ENCODE peak calls at places on chromosomes 12 and 14, in eight cellular contexts. One of them, this sample, is unnamed.
A peak's percentile ranks its signal among the peaks of the same experiment; 100 is the strongest.

GRCh38 chr12:28908646-28909045 is 240.4 kb upstream of the FAR2 start:
- DNase-seq in WTC11: no peak
- DNase-seq in CD8-positive, alpha-beta memory T cell: no peak
- DNase-seq in HCEC 1CT: peak; percentile 10
- DNase-seq in head of caudate nucleus: no peak
- DNase-seq in AG08396: no peak
- DNase-seq in HTR-8/SVneo: no peak
- DNase-seq in NCI-H1105: no peak
- DNase-seq in this sample: no peak

GRCh38 chr14:74400919-74401503 is 25.0 kb downstream of the SYNDIG1L start:
- DNase-seq in WTC11: no peak
- DNase-seq in CD8-positive, alpha-beta memory T cell: no peak
- DNase-seq in HCEC 1CT: no peak
- DNase-seq in head of caudate nucleus: no peak
- DNase-seq in AG08396: no peak
- DNase-seq in HTR-8/SVneo: no peak
- DNase-seq in NCI-H1105: no peak
- DNase-seq in this sample: no peak

GRCh38 chr14:24182110-24182882 is 6.3 kb downstream of the IPO4 start:
- DNase-seq in WTC11: no peak
- DNase-seq in CD8-positive, alpha-beta memory T cell: no peak
- DNase-seq in HCEC 1CT: no peak
- DNase-seq in head of caudate nucleus: no peak
- DNase-seq in AG08396: no peak
- DNase-seq in HTR-8/SVneo: no peak
- DNase-seq in NCI-H1105: no peak
- DNase-seq in this sample: no peak

GRCh38 chr12:51900323-51900889 is 6.9 kb upstream of the ACVRL1 start:
- DNase-seq in WTC11: no peak
- DNase-seq in CD8-positive, alpha-beta memory T cell: no peak
- DNase-seq in HCEC 1CT: no peak
- DNase-seq in head of caudate nucleus: no peak
- DNase-seq in AG08396: no peak
- DNase-seq in HTR-8/SVneo: no peak
- DNase-seq in NCI-H1105: no peak
- DNase-seq in this sample: no peak

GRCh38 chr14:103549361-103550311 is 12.8 kb downstream of the BAG5 start:
- DNase-seq in WTC11: peak; percentile 19
- DNase-seq in CD8-positive, alpha-beta memory T cell: no peak
- DNase-seq in HCEC 1CT: no peak
- DNase-seq in head of caudate nucleus: peak; percentile 74
- DNase-seq in AG08396: no peak
- DNase-seq in HTR-8/SVneo: no peak
- DNase-seq in NCI-H1105: no peak
- DNase-seq in this sample: no peak

GRCh38 chr14:100645200-100645985 is 58.2 kb upstream of the BEGAIN start:
- DNase-seq in WTC11: peak; percentile 96
- DNase-seq in CD8-positive, alpha-beta memory T cell: peak; percentile 77
- DNase-seq in HCEC 1CT: peak; percentile 49
- DNase-seq in head of caudate nucleus: peak; percentile 70
- DNase-seq in AG08396: peak; percentile 91
- DNase-seq in HTR-8/SVneo: peak; percentile 79
- DNase-seq in NCI-H1105: peak; percentile 91
- DNase-seq in this sample: peak; percentile 86

GRCh38 chr14:57746563-57746962 is 119.3 kb downstream of the SLC35F4 start:
- DNase-seq in WTC11: no peak
- DNase-seq in CD8-positive, alpha-beta memory T cell: no peak
- DNase-seq in HCEC 1CT: no peak
- DNase-seq in head of caudate nucleus: no peak
- DNase-seq in AG08396: no peak
- DNase-seq in HTR-8/SVneo: no peak
- DNase-seq in NCI-H1105: no peak
- DNase-seq in this sample: no peak

GRCh38 chr14:96051231-96051630 is 12.1 kb downstream of the C14orf132 start:
- DNase-seq in WTC11: no peak
- DNase-seq in CD8-positive, alpha-beta memory T cell: no peak
- DNase-seq in HCEC 1CT: no peak
- DNase-seq in head of caudate nucleus: no peak
- DNase-seq in AG08396: no peak
- DNase-seq in HTR-8/SVneo: no peak
- DNase-seq in NCI-H1105: no peak
- DNase-seq in this sample: no peak

GRCh38 chr12:69919565-69919964 is 94.5 kb downstream of the MYRFL start:
- DNase-seq in WTC11: no peak
- DNase-seq in CD8-positive, alpha-beta memory T cell: no peak
- DNase-seq in HCEC 1CT: no peak
- DNase-seq in head of caudate nucleus: no peak
- DNase-seq in AG08396: no peak
- DNase-seq in HTR-8/SVneo: no peak
- DNase-seq in NCI-H1105: no peak
- DNase-seq in this sample: no peak

GRCh38 chr12:71195338-71195896 is 37.6 kb upstream of the TSPAN8 start:
- DNase-seq in WTC11: no peak
- DNase-seq in CD8-positive, alpha-beta memory T cell: no peak
- DNase-seq in HCEC 1CT: no peak
- DNase-seq in head of caudate nucleus: no peak
- DNase-seq in AG08396: no peak
- DNase-seq in HTR-8/SVneo: no peak
- DNase-seq in NCI-H1105: no peak
- DNase-seq in this sample: no peak

GRCh38 chr12:70854871-70855578 is 65.5 kb downstream of the PTPRR start:
- DNase-seq in WTC11: no peak
- DNase-seq in CD8-positive, alpha-beta memory T cell: no peak
- DNase-seq in HCEC 1CT: no peak
- DNase-seq in head of caudate nucleus: no peak
- DNase-seq in AG08396: no peak
- DNase-seq in HTR-8/SVneo: no peak
- DNase-seq in NCI-H1105: no peak
- DNase-seq in this sample: no peak

GRCh38 chr14:101591582-101591981 is 30.3 kb downstream of the DIO3 start:
- DNase-seq in WTC11: no peak
- DNase-seq in CD8-positive, alpha-beta memory T cell: no peak
- DNase-seq in HCEC 1CT: no peak
- DNase-seq in head of caudate nucleus: no peak
- DNase-seq in AG08396: no peak
- DNase-seq in HTR-8/SVneo: no peak
- DNase-seq in NCI-H1105: no peak
- DNase-seq in this sample: peak; percentile 8

GRCh38 chr14:91405241-91405721 is 12.3 kb downstream of the CCDC88C start:
- DNase-seq in WTC11: no peak
- DNase-seq in CD8-positive, alpha-beta memory T cell: peak; percentile 88
- DNase-seq in HCEC 1CT: no peak
- DNase-seq in head of caudate nucleus: peak; percentile 62
- DNase-seq in AG08396: no peak
- DNase-seq in HTR-8/SVneo: no peak
- DNase-seq in NCI-H1105: no peak
- DNase-seq in this sample: no peak

GRCh38 chr14:64983439-64984310 is 3.0 kb upstream of the FNTB start:
- DNase-seq in WTC11: no peak
- DNase-seq in CD8-positive, alpha-beta memory T cell: peak; percentile 55
- DNase-seq in HCEC 1CT: peak; percentile 59
- DNase-seq in head of caudate nucleus: no peak
- DNase-seq in AG08396: peak; percentile 43
- DNase-seq in HTR-8/SVneo: peak; percentile 87
- DNase-seq in NCI-H1105: peak; percentile 28
- DNase-seq in this sample: peak; percentile 24

GRCh38 chr12:112977139-112977538 is 1.2 kb upstream of the OAS2 start:
- DNase-seq in WTC11: no peak
- DNase-seq in CD8-positive, alpha-beta memory T cell: no peak
- DNase-seq in HCEC 1CT: no peak
- DNase-seq in head of caudate nucleus: no peak
- DNase-seq in AG08396: no peak
- DNase-seq in HTR-8/SVneo: no peak
- DNase-seq in NCI-H1105: no peak
- DNase-seq in this sample: no peak

GRCh38 chr12:46187023-46187422 is 81.8 kb downstream of the SLC38A1 start:
- DNase-seq in WTC11: no peak
- DNase-seq in CD8-positive, alpha-beta memory T cell: no peak
- DNase-seq in HCEC 1CT: peak; percentile 9
- DNase-seq in head of caudate nucleus: no peak
- DNase-seq in AG08396: peak; percentile 26
- DNase-seq in HTR-8/SVneo: no peak
- DNase-seq in NCI-H1105: no peak
- DNase-seq in this sample: no peak

GRCh38 chr12:79344855-79345840 is 345.6 kb downstream of the PAWR start:
- DNase-seq in WTC11: peak; percentile 61
- DNase-seq in CD8-positive, alpha-beta memory T cell: no peak
- DNase-seq in HCEC 1CT: peak; percentile 53
- DNase-seq in head of caudate nucleus: no peak
- DNase-seq in AG08396: peak; percentile 32
- DNase-seq in HTR-8/SVneo: peak; percentile 25
- DNase-seq in NCI-H1105: peak; percentile 40
- DNase-seq in this sample: no peak

GRCh38 chr12:107302649-107303386 is 209.5 kb upstream of the CRY1 start:
- DNase-seq in WTC11: no peak
- DNase-seq in CD8-positive, alpha-beta memory T cell: no peak
- DNase-seq in HCEC 1CT: no peak
- DNase-seq in head of caudate nucleus: no peak
- DNase-seq in AG08396: no peak
- DNase-seq in HTR-8/SVneo: no peak
- DNase-seq in NCI-H1105: no peak
- DNase-seq in this sample: no peak

GRCh38 chr12:105706321-105706972 is 376.0 kb downstream of the C12orf75 start:
- DNase-seq in WTC11: no peak
- DNase-seq in CD8-positive, alpha-beta memory T cell: no peak
- DNase-seq in HCEC 1CT: peak; percentile 3
- DNase-seq in head of caudate nucleus: no peak
- DNase-seq in AG08396: peak; percentile 18
- DNase-seq in HTR-8/SVneo: peak; percentile 58
- DNase-seq in NCI-H1105: no peak
- DNase-seq in this sample: peak; percentile 13

GRCh38 chr14:90518941-90519256 is 122.1 kb downstream of the CALM1 start:
- DNase-seq in WTC11: peak; percentile 79
- DNase-seq in CD8-positive, alpha-beta memory T cell: peak; percentile 39
- DNase-seq in HCEC 1CT: no peak
- DNase-seq in head of caudate nucleus: no peak
- DNase-seq in AG08396: no peak
- DNase-seq in HTR-8/SVneo: no peak
- DNase-seq in NCI-H1105: no peak
- DNase-seq in this sample: no peak

GRCh38 chr12:110104188-110104969 is 19.8 kb upstream of the IFT81 start:
- DNase-seq in WTC11: no peak
- DNase-seq in CD8-positive, alpha-beta memory T cell: no peak
- DNase-seq in HCEC 1CT: no peak
- DNase-seq in head of caudate nucleus: no peak
- DNase-seq in AG08396: no peak
- DNase-seq in HTR-8/SVneo: no peak
- DNase-seq in NCI-H1105: no peak
- DNase-seq in this sample: no peak

GRCh38 chr12:59695379-59695778 is 99.5 kb downstream of the SLC16A7 start:
- DNase-seq in WTC11: no peak
- DNase-seq in CD8-positive, alpha-beta memory T cell: no peak
- DNase-seq in HCEC 1CT: peak; percentile 89
- DNase-seq in head of caudate nucleus: no peak
- DNase-seq in AG08396: peak; percentile 11
- DNase-seq in HTR-8/SVneo: no peak
- DNase-seq in NCI-H1105: no peak
- DNase-seq in this sample: no peak

GRCh38 chr14:68734231-68734732 is 58.6 kb downstream of the ZFP36L1 start:
- DNase-seq in WTC11: no peak
- DNase-seq in CD8-positive, alpha-beta memory T cell: no peak
- DNase-seq in HCEC 1CT: no peak
- DNase-seq in head of caudate nucleus: no peak
- DNase-seq in AG08396: no peak
- DNase-seq in HTR-8/SVneo: no peak
- DNase-seq in NCI-H1105: no peak
- DNase-seq in this sample: no peak

GRCh38 chr12:4809013-4809448 is 88.8 kb downstream of the GALNT8 start:
- DNase-seq in WTC11: peak; percentile 69
- DNase-seq in CD8-positive, alpha-beta memory T cell: no peak
- DNase-seq in HCEC 1CT: no peak
- DNase-seq in head of caudate nucleus: peak; percentile 28
- DNase-seq in AG08396: no peak
- DNase-seq in HTR-8/SVneo: no peak
- DNase-seq in NCI-H1105: peak; percentile 92
- DNase-seq in this sample: no peak

GRCh38 chr14:53999061-53999488 is 42.5 kb upstream of the BMP4 start:
- DNase-seq in WTC11: no peak
- DNase-seq in CD8-positive, alpha-beta memory T cell: no peak
- DNase-seq in HCEC 1CT: peak; percentile 39
- DNase-seq in head of caudate nucleus: no peak
- DNase-seq in AG08396: peak; percentile 60
- DNase-seq in HTR-8/SVneo: peak; percentile 84
- DNase-seq in NCI-H1105: no peak
- DNase-seq in this sample: no peak

GRCh38 chr12:12819752-12820311 is 6.7 kb downstream of the DDX47 start:
- DNase-seq in WTC11: no peak
- DNase-seq in CD8-positive, alpha-beta memory T cell: no peak
- DNase-seq in HCEC 1CT: peak; percentile 92
- DNase-seq in head of caudate nucleus: no peak
- DNase-seq in AG08396: peak; percentile 81
- DNase-seq in HTR-8/SVneo: peak; percentile 61
- DNase-seq in NCI-H1105: no peak
- DNase-seq in this sample: peak; percentile 28

GRCh38 chr12:113231275-113232231 is 10.3 kb downstream of the TPCN1 start:
- DNase-seq in WTC11: no peak
- DNase-seq in CD8-positive, alpha-beta memory T cell: no peak
- DNase-seq in HCEC 1CT: peak; percentile 75
- DNase-seq in head of caudate nucleus: peak; percentile 57
- DNase-seq in AG08396: no peak
- DNase-seq in HTR-8/SVneo: no peak
- DNase-seq in NCI-H1105: no peak
- DNase-seq in this sample: no peak

GRCh38 chr12:48982397-48983080 is 4.4 kb downstream of the WNT1 start:
- DNase-seq in WTC11: no peak
- DNase-seq in CD8-positive, alpha-beta memory T cell: no peak
- DNase-seq in HCEC 1CT: no peak
- DNase-seq in head of caudate nucleus: no peak
- DNase-seq in AG08396: no peak
- DNase-seq in HTR-8/SVneo: no peak
- DNase-seq in NCI-H1105: no peak
- DNase-seq in this sample: no peak

GRCh38 chr14:101216725-101217463 is 313.4 kb upstream of the RTL1 start:
- DNase-seq in WTC11: no peak
- DNase-seq in CD8-positive, alpha-beta memory T cell: no peak
- DNase-seq in HCEC 1CT: no peak
- DNase-seq in head of caudate nucleus: no peak
- DNase-seq in AG08396: no peak
- DNase-seq in HTR-8/SVneo: no peak
- DNase-seq in NCI-H1105: no peak
- DNase-seq in this sample: peak; percentile 5

GRCh38 chr14:26597136-26598080 is at the start of gene NOVA1:
- DNase-seq in WTC11: peak; percentile 69
- DNase-seq in CD8-positive, alpha-beta memory T cell: no peak
- DNase-seq in HCEC 1CT: peak; percentile 63
- DNase-seq in head of caudate nucleus: peak; percentile 62
- DNase-seq in AG08396: peak; percentile 24
- DNase-seq in HTR-8/SVneo: peak; percentile 23
- DNase-seq in NCI-H1105: peak; percentile 54
- DNase-seq in this sample: peak; percentile 36

GRCh38 chr14:61484011-61484410 is 162.6 kb downstream of the PRKCH start:
- DNase-seq in WTC11: no peak
- DNase-seq in CD8-positive, alpha-beta memory T cell: no peak
- DNase-seq in HCEC 1CT: no peak
- DNase-seq in head of caudate nucleus: no peak
- DNase-seq in AG08396: no peak
- DNase-seq in HTR-8/SVneo: no peak
- DNase-seq in NCI-H1105: no peak
- DNase-seq in this sample: no peak

GRCh38 chr12:121826318-121826954 is 22.6 kb downstream of the SETD1B start:
- DNase-seq in WTC11: no peak
- DNase-seq in CD8-positive, alpha-beta memory T cell: peak; percentile 5
- DNase-seq in HCEC 1CT: no peak
- DNase-seq in head of caudate nucleus: no peak
- DNase-seq in AG08396: no peak
- DNase-seq in HTR-8/SVneo: no peak
- DNase-seq in NCI-H1105: no peak
- DNase-seq in this sample: no peak

GRCh38 chr14:96047101-96047500 is 7.9 kb downstream of the C14orf132 start:
- DNase-seq in WTC11: no peak
- DNase-seq in CD8-positive, alpha-beta memory T cell: no peak
- DNase-seq in HCEC 1CT: no peak
- DNase-seq in head of caudate nucleus: no peak
- DNase-seq in AG08396: no peak
- DNase-seq in HTR-8/SVneo: no peak
- DNase-seq in NCI-H1105: no peak
- DNase-seq in this sample: no peak

GRCh38 chr14:70021548-70021947 is 142.3 kb downstream of the SMOC1 start:
- DNase-seq in WTC11: no peak
- DNase-seq in CD8-positive, alpha-beta memory T cell: no peak
- DNase-seq in HCEC 1CT: no peak
- DNase-seq in head of caudate nucleus: no peak
- DNase-seq in AG08396: no peak
- DNase-seq in HTR-8/SVneo: no peak
- DNase-seq in NCI-H1105: peak; percentile 87
- DNase-seq in this sample: no peak